ENCODE peak calls at places on chromosomes 5 and 9, in seven cellular contexts. C is fibroblast of the aortic adventitia; B is epithelial cell of esophagus; Y is BJ; V is psoas muscle; G is CD8-positive, alpha-beta T cell; M is activated B cell treated with CpG ODN at 0.5 μM for 24 hours. W is an unnamed sample.
A peak's percentile ranks its signal among the peaks of the same experiment; 100 is the strongest.

GRCh38 chr5:125823572-125823971 is 599.6 kb upstream of the GRAMD2B start:
- DNase-seq in C (peak; percentile 5), B (peak; percentile 34), Y (no peak), V (no peak), G (no peak), M (no peak), W (no peak)

GRCh38 chr5:16489322-16489791 is 23.8 kb upstream of the ZNF622 start:
- DNase-seq in C (peak; percentile 77), B (peak; percentile 62), Y (no peak), V (no peak), G (peak; percentile 11), M (no peak), W (no peak)

GRCh38 chr5:6719417-6719816 is 6.2 kb downstream of the TENT4A start:
- DNase-seq in C (no peak), B (no peak), Y (no peak), V (no peak), G (no peak), M (no peak), W (no peak)

GRCh38 chr5:103706939-103707682 is 144.5 kb upstream of the NUDT12 start:
- DNase-seq in C (no peak), B (no peak), Y (peak; percentile 39), V (no peak), G (no peak), M (no peak), W (no peak)

GRCh38 chr5:103424453-103425205 is 138.0 kb downstream of the NUDT12 start:
- DNase-seq in C (peak; percentile 32), B (no peak), Y (no peak), V (no peak), G (no peak), M (no peak), W (no peak)

GRCh38 chr5:95989283-95990048 is 27.8 kb upstream of the ELL2 start:
- DNase-seq in C (no peak), B (no peak), Y (no peak), V (no peak), G (no peak), M (no peak), W (no peak)

GRCh38 chr9:21110708-21111576 is 30.7 kb downstream of the IFNW1 start:
- DNase-seq in C (peak; percentile 86), B (peak; percentile 81), Y (no peak), V (no peak), G (peak; percentile 19), M (no peak), W (no peak)

GRCh38 chr9:73647560-73647959 is 495.9 kb downstream of the ANXA1 start:
- DNase-seq in C (no peak), B (no peak), Y (no peak), V (no peak), G (no peak), M (no peak), W (no peak)

GRCh38 chr5:131488463-131488862 is 146.6 kb downstream of the RAPGEF6 start:
- DNase-seq in C (peak; percentile 58), B (no peak), Y (no peak), V (no peak), G (no peak), M (no peak), W (no peak)

GRCh38 chr9:134223601-134224122 is 59.3 kb upstream of the RNU6ATAC start:
- DNase-seq in C (no peak), B (no peak), Y (no peak), V (peak; percentile 29), G (no peak), M (no peak), W (no peak)

GRCh38 chr5:18333841-18334240 is 699.6 kb downstream of the TAF11L14 start:
- DNase-seq in C (no peak), B (peak; percentile 23), Y (no peak), V (no peak), G (no peak), M (no peak), W (no peak)

GRCh38 chr5:90747175-90747574 is 188.6 kb downstream of the ADGRV1 start:
- DNase-seq in C (no peak), B (peak; percentile 6), Y (no peak), V (no peak), G (no peak), M (no peak), W (no peak)

GRCh38 chr5:58322453-58322852 is 137.4 kb downstream of the PLK2 start:
- DNase-seq in C (peak; percentile 66), B (peak; percentile 25), Y (peak; percentile 31), V (no peak), G (no peak), M (no peak), W (no peak)

GRCh38 chr5:168654225-168654624 is 75.1 kb upstream of the PANK3 start:
- DNase-seq in C (peak; percentile 88), B (no peak), Y (peak; percentile 42), V (no peak), G (no peak), M (no peak), W (no peak)

GRCh38 chr9:8447618-8448017 is 648.0 kb upstream of the DMAC1 start:
- DNase-seq in C (no peak), B (no peak), Y (no peak), V (no peak), G (no peak), M (no peak), W (no peak)

GRCh38 chr9:133979921-133980863 is 11.9 kb downstream of the VAV2 start:
- DNase-seq in C (no peak), B (no peak), Y (no peak), V (peak; percentile 51), G (no peak), M (no peak), W (no peak)

DNA sequence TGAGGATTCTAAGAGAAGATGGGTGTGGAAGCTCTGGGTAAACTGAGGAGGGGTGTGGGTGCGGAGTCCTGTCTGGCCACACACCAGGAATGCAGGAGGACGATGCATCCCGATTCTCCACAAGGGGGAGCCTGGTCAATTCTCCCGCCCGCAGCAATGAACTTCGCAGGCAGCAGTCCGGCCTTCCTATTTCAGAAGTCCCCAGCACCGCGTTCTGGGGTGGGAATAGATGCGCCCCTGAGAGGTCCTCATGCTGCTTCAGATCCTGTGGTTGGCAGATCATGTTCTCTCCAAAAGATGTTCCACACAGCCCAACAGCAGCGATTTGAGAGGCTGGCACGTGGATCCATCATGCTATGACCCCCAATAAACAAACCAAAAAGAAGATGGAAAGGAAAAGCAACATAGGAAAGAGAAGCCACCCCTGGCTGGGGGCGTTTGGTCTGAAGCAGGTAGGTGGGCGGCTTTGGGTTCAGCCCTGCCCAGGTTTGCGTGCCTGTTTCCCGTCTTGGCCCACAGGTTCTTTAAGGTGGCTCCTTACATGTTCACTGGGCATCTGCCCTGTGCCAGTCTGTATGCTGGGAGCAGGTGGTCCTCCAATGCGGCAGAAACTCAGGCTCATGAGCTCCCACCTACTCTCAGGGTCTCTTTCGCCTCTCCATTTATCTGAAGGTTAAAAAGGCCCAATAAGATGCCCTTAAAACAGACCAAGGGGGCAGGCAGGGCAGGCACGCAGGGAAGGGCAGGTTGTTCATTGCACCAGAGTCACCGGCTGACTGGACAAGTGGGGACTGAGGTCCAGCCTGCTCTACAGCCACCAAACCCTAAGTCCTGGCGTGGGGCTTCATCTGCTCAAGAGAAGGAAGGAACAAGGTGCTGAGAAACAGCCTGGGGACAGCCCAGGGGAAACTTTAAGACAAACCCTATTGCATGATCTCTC is 171.6 kb downstream of the PAX5 start:
- DNase-seq in C (peak; percentile 39), B (peak; percentile 50), Y (no peak), V (peak; percentile 30), G (no peak), M (no peak), W (no peak)
- TF ChIP-seq CTCF in C (peak; percentile 77), B (peak; percentile 76), Y (peak; percentile 85), V (peak; percentile 37), G (no peak), M (no peak), W (peak; percentile 52)

DNA sequence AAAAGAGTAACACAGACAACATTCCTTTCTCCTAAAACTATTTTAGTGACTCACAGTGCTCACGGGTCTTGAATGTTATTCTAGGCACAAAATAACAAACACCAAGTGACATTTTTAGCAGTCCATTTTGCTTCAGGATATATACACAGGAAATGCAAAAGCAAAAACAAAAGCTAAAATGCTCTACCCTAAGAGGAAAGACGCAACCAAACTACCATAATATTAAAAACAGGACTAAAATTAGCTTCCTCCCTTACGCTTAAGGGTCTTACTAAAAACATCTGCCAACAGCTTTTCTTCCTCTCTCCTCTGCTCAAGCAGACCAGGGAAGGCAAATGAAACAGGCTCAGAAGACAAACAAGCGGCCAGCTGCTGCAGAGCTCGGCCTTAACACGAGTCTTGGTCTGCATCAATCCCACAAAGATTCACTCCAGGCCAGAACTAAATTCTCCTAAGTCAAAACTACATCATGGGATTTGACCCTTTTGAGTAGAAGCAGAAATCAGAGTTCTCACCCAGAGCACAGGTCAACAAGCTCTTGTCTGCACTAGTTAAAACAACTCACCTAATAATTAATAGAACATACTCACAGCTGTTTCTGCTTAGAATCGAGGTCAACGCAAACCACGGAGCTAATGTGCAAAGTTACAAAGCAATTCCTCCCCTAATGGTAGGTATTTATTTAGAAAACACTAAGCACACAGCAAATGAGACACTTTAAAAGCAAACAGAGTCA is 62.3 kb downstream of the RAPGEF1 start:
- DNase-seq in C (peak; percentile 78), B (peak; percentile 40), Y (peak; percentile 65), V (no peak), G (no peak), M (no peak), W (no peak)
- TF ChIP-seq CTCF in C (no peak), B (no peak), Y (peak; percentile 34), V (no peak), G (no peak), M (no peak), W (no peak)

GRCh38 chr9:9998491-9999287 is 614.1 kb downstream of the PTPRD start:
- DNase-seq in C (no peak), B (peak; percentile 32), Y (no peak), V (no peak), G (no peak), M (no peak), W (no peak)
- TF ChIP-seq CTCF in C (no peak), B (peak; percentile 46), Y (no peak), V (no peak), G (no peak), M (no peak), W (peak; percentile 37)

GRCh38 chr9:116647515-116647809 is 39.6 kb upstream of the TRIM32 start:
- DNase-seq in C (no peak), B (no peak), Y (no peak), V (peak; percentile 83), G (no peak), M (no peak), W (no peak)
- TF ChIP-seq CTCF in C (no peak), B (no peak), Y (no peak), V (no peak), G (no peak), M (no peak), W (no peak)

W was measured in D721Med.